ENCODE peak calls at places on chromosomes 12 and 14, in nine cellular contexts. X is T-cell; M is HCT116; Y is D341Med; T is nucleus accumbens; N is tibial nerve; W is Caco-2; U is stimulated activated CD4-positive, alpha-beta T cell treated with anti-CD3 and anti-CD28 coated beads, Interleukin-12 subunit alpha, Interleukin-12 subunit beta, amount 100 ng/mL, for 48 hours; H is AG20443. K is an unnamed sample.

GRCh38 chr14:103549361-103550311 is 12.8 kb downstream of the BAG5 start:
- DNase-seq in X (no peak), M (no peak), Y (peak), T (no peak), N (no peak), W (no peak), U (no peak), H (no peak), K (peak)

GRCh38 chr12:67710582-67710981 is 62.0 kb downstream of the DYRK2 start:
- DNase-seq in X (no peak), M (no peak), Y (no peak), T (no peak), N (no peak), W (peak), U (no peak), H (peak), K (peak)

GRCh38 chr12:125220404-125221273 is 155.4 kb downstream of the AACS start:
- DNase-seq in X (no peak), M (no peak), Y (peak), T (no peak), N (no peak), W (no peak), U (no peak), H (no peak), K (no peak)

GRCh38 chr14:100292776-100293461 is 13.3 kb downstream of the SLC25A29 start:
- DNase-seq in X (no peak), M (no peak), Y (peak), T (no peak), N (no peak), W (no peak), U (no peak), H (no peak), K (no peak)

GRCh38 chr12:25276199-25276937 is 25.6 kb upstream of the KRAS start:
- DNase-seq in X (no peak), M (peak), Y (no peak), T (no peak), N (peak), W (peak), U (peak), H (peak), K (no peak)

GRCh38 chr14:68781161-68782021 is 11.5 kb downstream of the ZFP36L1 start:
- DNase-seq in X (peak), M (no peak), Y (peak), T (no peak), N (peak), W (no peak), U (no peak), H (no peak), K (no peak)

GRCh38 chr14:37048666-37049071 is 123.7 kb downstream of the SLC25A21 start:
- DNase-seq in X (no peak), M (no peak), Y (no peak), T (no peak), N (no peak), W (no peak), U (no peak), H (no peak), K (no peak)

GRCh38 chr12:131368073-131369071 is 342.5 kb upstream of the SFSWAP start:
- DNase-seq in X (no peak), M (no peak), Y (no peak), T (no peak), N (no peak), W (no peak), U (no peak), H (no peak), K (no peak)

GRCh38 chr14:75501080-75501479 is 21.2 kb upstream of the BATF start:
- DNase-seq in X (no peak), M (no peak), Y (no peak), T (no peak), N (no peak), W (no peak), U (no peak), H (no peak), K (no peak)

GRCh38 chr12:47718531-47718930 is 6.8 kb downstream of the ENDOU start:
- DNase-seq in X (no peak), M (no peak), Y (no peak), T (no peak), N (no peak), W (no peak), U (no peak), H (no peak), K (no peak)

GRCh38 chr14:101411151-101411550 is 150.1 kb upstream of the DIO3 start:
- DNase-seq in X (no peak), M (no peak), Y (no peak), T (no peak), N (no peak), W (no peak), U (no peak), H (no peak), K (no peak)

GRCh38 chr12:132249747-132250478 is 79.5 kb downstream of the GALNT9 start:
- DNase-seq in X (no peak), M (no peak), Y (no peak), T (no peak), N (no peak), W (no peak), U (no peak), H (no peak), K (no peak)

GRCh38 chr12:175759-176158 is 38.2 kb downstream of the SLC6A12 start:
- DNase-seq in X (no peak), M (no peak), Y (no peak), T (no peak), N (no peak), W (no peak), U (no peak), H (no peak), K (no peak)

GRCh38 chr14:105062048-105062433 is 3.2 kb downstream of the GPR132 start:
- DNase-seq in X (no peak), M (no peak), Y (no peak), T (no peak), N (no peak), W (no peak), U (no peak), H (no peak), K (no peak)

GRCh38 chr12:9798008-9798619 is 29.2 kb upstream of the KLRF1 start:
- DNase-seq in X (peak), M (peak), Y (peak), T (no peak), N (peak), W (peak), U (peak), H (peak), K (peak)

GRCh38 chr12:53236443-53237111 is 4.6 kb upstream of the RARG start:
- DNase-seq in X (peak), M (no peak), Y (no peak), T (no peak), N (no peak), W (no peak), U (no peak), H (no peak), K (no peak)

GRCh38 chr14:81031488-81031887 is 76.1 kb downstream of the TSHR start:
- DNase-seq in X (no peak), M (no peak), Y (no peak), T (no peak), N (no peak), W (no peak), U (no peak), H (no peak), K (no peak)

GRCh38 chr12:40573024-40573423 is 119.2 kb upstream of the CNTN1 start:
- DNase-seq in X (no peak), M (no peak), Y (no peak), T (no peak), N (no peak), W (no peak), U (no peak), H (no peak), K (no peak)

GRCh38 chr12:1220127-1221092 is 229.4 kb downstream of the ERC1 start:
- DNase-seq in X (no peak), M (no peak), Y (no peak), T (no peak), N (no peak), W (no peak), U (no peak), H (no peak), K (no peak)

GRCh38 chr12:116495260-116495659 is 63.9 kb upstream of the MAP1LC3B2 start:
- DNase-seq in X (no peak), M (peak), Y (no peak), T (no peak), N (no peak), W (peak), U (no peak), H (peak), K (no peak)

GRCh38 chr14:20631023-20631820 is 10.3 kb downstream of the OR6S1 start:
- DNase-seq in X (no peak), M (no peak), Y (no peak), T (no peak), N (peak), W (peak), U (peak), H (peak), K (peak)

GRCh38 chr12:42213954-42214426 is 24.1 kb downstream of the YAF2 start:
- DNase-seq in X (no peak), M (no peak), Y (no peak), T (no peak), N (peak), W (no peak), U (no peak), H (no peak), K (no peak)

GRCh38 chr12:613996-614726 is 49.1 kb downstream of the NINJ2 start:
- DNase-seq in X (no peak), M (no peak), Y (peak), T (no peak), N (no peak), W (peak), U (no peak), H (no peak), K (peak)